ENCODE peak calls at places on chromosomes 4 and X, in four cellular contexts. X, A, S and L are unnamed samples.

GRCh38 chr4:3746701-3747581 is 19.2 kb upstream of the ADRA2C start:
- DNase-seq in X (no peak), A (no peak), S (no peak), L (no peak)

GRCh38 chrX:150508461-150509367 is 59.7 kb upstream of the MTM1 start:
- DNase-seq in X (peak; percentile 12), A (no peak), S (no peak), L (no peak)

GRCh38 chr4:1183985-1184773 is 11.8 kb upstream of the SPON2 start:
- DNase-seq in X (no peak), A (no peak), S (no peak), L (no peak)

GRCh38 chr4:72712997-72713396 is 144.0 kb upstream of the ADAMTS3 start:
- DNase-seq in X (no peak), A (peak; percentile 11), S (no peak), L (no peak)

GRCh38 chrX:37454537-37455285 is 105.5 kb downstream of the PRRG1 start:
- DNase-seq in X (peak; percentile 43), A (peak; percentile 61), S (no peak), L (peak; percentile 11)

GRCh38 chr4:7280906-7281305 is 88.6 kb downstream of the SORCS2 start:
- DNase-seq in X (peak; percentile 6), A (peak; percentile 51), S (no peak), L (no peak)

GRCh38 chrX:69238153-69238959 is 73.1 kb upstream of the PJA1 start:
- DNase-seq in X (no peak), A (no peak), S (no peak), L (no peak)

GRCh38 chrX:43349363-43349762 is 306.7 kb upstream of the MAOA start:
- DNase-seq in X (peak; percentile 25), A (peak; percentile 11), S (no peak), L (no peak)

GRCh38 chr4:6625256-6625655 is 15.2 kb upstream of the MRFAP1 start:
- DNase-seq in X (no peak), A (no peak), S (no peak), L (no peak)